ENCODE peak calls at places on chromosomes 6 and 20, in nine cellular contexts. U is A673, Q is AG04449, Y is A549, K is BJ, A is mucosa of descending colon, O is SK-N-SH, L is IMR-90, E is GM23338. N is an unnamed sample.

GRCh38 chr20:45432294-45432693 is 16.4 kb downstream of the PIGT start:
- DNase-seq in U (no peak), Q (no peak), Y (no peak), K (no peak), A (no peak), O (no peak), L (no peak), E (no peak), N (peak)

GRCh38 chr6:67888546-67888885 is 746.6 kb upstream of the ADGRB3 start:
- DNase-seq in U (no peak), Q (no peak), Y (no peak), K (no peak), A (no peak), O (no peak), L (no peak), E (no peak), N (no peak)

GRCh38 chr20:41137412-41138216 is at the start of gene PLCG1:
- DNase-seq in U (peak), Q (no peak), Y (peak), K (no peak), A (peak), O (peak), L (peak), E (peak), N (peak)

GRCh38 chr6:89977808-89978748 is 83.8 kb downstream of the GJA10 start:
- DNase-seq in U (peak), Q (peak), Y (no peak), K (peak), A (no peak), O (peak), L (peak), E (no peak), N (no peak)

GRCh38 chr6:138468320-138469015 is 30.8 kb downstream of the NHSL1 start:
- DNase-seq in U (no peak), Q (peak), Y (peak), K (no peak), A (no peak), O (no peak), L (peak), E (no peak), N (no peak)

GRCh38 chr6:36863670-36864540 is 10.7 kb downstream of the PPIL1 start:
- DNase-seq in U (no peak), Q (no peak), Y (no peak), K (no peak), A (no peak), O (no peak), L (no peak), E (no peak), N (no peak)

GRCh38 chr20:1945134-1945618 is 48.7 kb downstream of the PDYN start:
- DNase-seq in U (no peak), Q (no peak), Y (no peak), K (no peak), A (peak), O (no peak), L (no peak), E (no peak), N (no peak)

GRCh38 chr6:90110971-90111370 is 185.7 kb downstream of the BACH2 start:
- DNase-seq in U (no peak), Q (no peak), Y (no peak), K (no peak), A (no peak), O (no peak), L (no peak), E (no peak), N (no peak)

GRCh38 chr6:91822581-91822980 is 1235.7 kb upstream of the MAP3K7 start:
- DNase-seq in U (peak), Q (no peak), Y (no peak), K (no peak), A (no peak), O (no peak), L (no peak), E (no peak), N (no peak)

GRCh38 chr6:18501313-18502013 is 114.3 kb downstream of the RNF144B start:
- DNase-seq in U (peak), Q (peak), Y (peak), K (no peak), A (peak), O (no peak), L (peak), E (no peak), N (no peak)

GRCh38 chr6:157241411-157241979 is 81.8 kb downstream of the TMEM242 start:
- DNase-seq in U (no peak), Q (no peak), Y (no peak), K (no peak), A (peak), O (no peak), L (no peak), E (no peak), N (no peak)

GRCh38 chr6:37171141-37171969 is 1.4 kb downstream of the PIM1 start:
- DNase-seq in U (peak), Q (no peak), Y (no peak), K (no peak), A (peak), O (peak), L (peak), E (peak), N (peak)

GRCh38 chr6:160426146-160426545 is 78.0 kb downstream of the SLC22A3 start:
- DNase-seq in U (no peak), Q (no peak), Y (no peak), K (no peak), A (no peak), O (no peak), L (no peak), E (no peak), N (no peak)

GRCh38 chr6:3355358-3356055 is 96.8 kb downstream of the PSMG4 start:
- DNase-seq in U (no peak), Q (no peak), Y (no peak), K (no peak), A (peak), O (no peak), L (no peak), E (peak), N (no peak)

GRCh38 chr6:165652766-165653165 is 10.3 kb downstream of the PDE10A start:
- DNase-seq in U (no peak), Q (no peak), Y (no peak), K (no peak), A (no peak), O (no peak), L (no peak), E (no peak), N (no peak)

GRCh38 chr6:5729813-5730212 is 276.9 kb downstream of the NRN1 start:
- DNase-seq in U (no peak), Q (no peak), Y (no peak), K (no peak), A (no peak), O (no peak), L (no peak), E (no peak), N (no peak)

GRCh38 chr6:45737331-45738056 is 278.2 kb downstream of the CLIC5 start:
- DNase-seq in U (no peak), Q (no peak), Y (no peak), K (no peak), A (no peak), O (no peak), L (no peak), E (no peak), N (peak)

GRCh38 chr20:32516583-32516982 is 68.5 kb downstream of the NOL4L start:
- DNase-seq in U (no peak), Q (no peak), Y (no peak), K (no peak), A (no peak), O (no peak), L (no peak), E (no peak), N (no peak)

GRCh38 chr6:142984386-142984785 is 39.4 kb upstream of the HIVEP2 start:
- DNase-seq in U (no peak), Q (no peak), Y (no peak), K (no peak), A (no peak), O (no peak), L (no peak), E (no peak), N (no peak)

GRCh38 chr6:25137497-25137896 is 141.7 kb upstream of the CARMIL1 start:
- DNase-seq in U (no peak), Q (no peak), Y (no peak), K (no peak), A (no peak), O (no peak), L (no peak), E (no peak), N (no peak)

GRCh38 chr6:56297022-56297995 is 49.9 kb upstream of the COL21A1 start:
- DNase-seq in U (no peak), Q (no peak), Y (no peak), K (no peak), A (no peak), O (no peak), L (no peak), E (no peak), N (no peak)

GRCh38 chr6:43724914-43725642 is 37.5 kb upstream of the MRPS18A start:
- DNase-seq in U (peak), Q (no peak), Y (no peak), K (peak), A (peak), O (no peak), L (peak), E (no peak), N (peak)

GRCh38 chr20:34979366-34980153 is 23.9 kb downstream of the MYH7B start:
- DNase-seq in U (peak), Q (no peak), Y (no peak), K (no peak), A (peak), O (peak), L (no peak), E (peak), N (no peak)

GRCh38 chr6:16583151-16583762 is 178.0 kb downstream of the ATXN1 start:
- DNase-seq in U (no peak), Q (no peak), Y (no peak), K (no peak), A (no peak), O (no peak), L (no peak), E (no peak), N (no peak)

GRCh38 chr6:93318127-93318526 is 101.2 kb downstream of the EPHA7 start:
- DNase-seq in U (no peak), Q (no peak), Y (no peak), K (no peak), A (no peak), O (no peak), L (no peak), E (no peak), N (no peak)

GRCh38 chr6:143059616-143060353 is 904 bp upstream of the AIG1 start:
- DNase-seq in U (no peak), Q (peak), Y (peak), K (peak), A (peak), O (peak), L (peak), E (peak), N (peak)

GRCh38 chr6:32885698-32886286 is 31.8 kb downstream of the PSMB9 start:
- DNase-seq in U (peak), Q (no peak), Y (peak), K (peak), A (no peak), O (peak), L (peak), E (peak), N (peak)
- TF ChIP-seq CTCF in U (peak), Q (peak), Y (peak), K (peak), A (peak), O (peak), L (peak), E (peak), N (peak)

GRCh38 chr6:29694637-29695036 is 13.7 kb upstream of the ZFP57 start:
- DNase-seq in U (no peak), Q (no peak), Y (no peak), K (no peak), A (no peak), O (no peak), L (no peak), E (no peak), N (no peak)

DNA sequence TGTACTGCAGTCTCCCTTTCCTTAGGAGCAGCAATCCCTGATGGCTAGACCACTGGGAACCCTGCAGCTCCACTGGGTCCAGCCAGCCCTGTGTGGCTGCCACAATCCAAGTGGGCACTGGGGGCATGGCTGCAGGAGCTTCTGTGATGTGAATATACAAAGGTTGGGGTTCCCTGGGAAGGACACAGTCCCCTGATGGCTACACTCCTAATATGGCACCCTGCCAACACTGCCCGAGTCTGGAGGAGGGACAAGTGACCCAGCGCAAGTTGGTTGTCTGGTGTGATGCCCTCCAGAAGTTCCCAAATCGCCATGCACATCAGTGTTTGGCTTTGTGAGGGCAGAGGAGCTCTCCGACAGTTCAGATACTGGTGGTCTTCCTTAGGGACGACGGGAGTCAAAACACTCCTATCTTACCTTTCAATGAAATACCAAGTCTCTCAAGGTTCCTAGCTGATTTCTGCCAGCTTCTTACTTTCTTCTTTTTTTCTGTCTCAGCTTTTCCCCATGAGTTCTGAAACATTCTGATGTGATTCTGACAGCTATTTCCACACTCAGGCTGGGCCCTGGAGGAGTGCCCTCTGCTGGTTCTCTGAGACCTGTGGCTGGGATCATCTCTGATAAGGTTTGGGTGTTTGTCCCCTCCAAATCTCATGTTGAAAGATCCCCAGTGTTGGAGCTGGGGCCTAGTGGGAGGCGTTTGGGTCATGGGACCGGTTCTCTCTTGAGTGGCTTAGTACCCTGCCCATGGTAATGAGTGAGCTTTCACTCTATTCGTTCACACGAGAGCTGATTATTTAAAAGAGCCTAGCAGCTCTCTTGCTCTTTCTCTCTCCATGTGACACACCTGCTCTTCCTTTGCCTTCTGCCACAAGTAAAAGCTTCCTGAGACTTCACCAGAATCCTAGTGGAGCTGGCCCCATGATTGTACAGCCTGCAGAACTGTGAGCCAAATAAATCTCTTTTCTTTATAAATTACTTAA is 15.5 kb upstream of the ZFP57 start:
- DNase-seq in U (peak), Q (no peak), Y (peak), K (no peak), A (no peak), O (no peak), L (no peak), E (peak), N (peak)
- TF ChIP-seq CTCF in U (peak), Q (peak), Y (peak), K (peak), A (no peak), O (peak), L (peak), E (peak), N (peak)

GRCh38 chr6:79984261-79984660 is 20.2 kb upstream of the TTK start:
- DNase-seq in U (peak), Q (no peak), Y (peak), K (no peak), A (peak), O (no peak), L (no peak), E (peak), N (no peak)
- TF ChIP-seq CTCF in U (peak), Q (no peak), Y (no peak), K (no peak), A (no peak), O (no peak), L (no peak), E (peak), N (no peak)

GRCh38 chr20:64280460-64280843 is 24.9 kb downstream of the PCMTD2 start:
- DNase-seq in U (no peak), Q (no peak), Y (no peak), K (no peak), A (no peak), O (no peak), L (no peak), E (no peak), N (no peak)

GRCh38 chr20:64273109-64273508 is 17.6 kb downstream of the PCMTD2 start:
- DNase-seq in U (peak), Q (no peak), Y (no peak), K (no peak), A (no peak), O (no peak), L (no peak), E (no peak), N (no peak)

GRCh38 chr20:64277571-64278318 is 22.2 kb downstream of the PCMTD2 start:
- DNase-seq in U (no peak), Q (no peak), Y (no peak), K (no peak), A (no peak), O (no peak), L (no peak), E (no peak), N (no peak)

GRCh38 chr20:64279826-64280459 is 24.4 kb downstream of the PCMTD2 start:
- DNase-seq in U (no peak), Q (no peak), Y (no peak), K (no peak), A (no peak), O (no peak), L (no peak), E (no peak), N (no peak)

DNA sequence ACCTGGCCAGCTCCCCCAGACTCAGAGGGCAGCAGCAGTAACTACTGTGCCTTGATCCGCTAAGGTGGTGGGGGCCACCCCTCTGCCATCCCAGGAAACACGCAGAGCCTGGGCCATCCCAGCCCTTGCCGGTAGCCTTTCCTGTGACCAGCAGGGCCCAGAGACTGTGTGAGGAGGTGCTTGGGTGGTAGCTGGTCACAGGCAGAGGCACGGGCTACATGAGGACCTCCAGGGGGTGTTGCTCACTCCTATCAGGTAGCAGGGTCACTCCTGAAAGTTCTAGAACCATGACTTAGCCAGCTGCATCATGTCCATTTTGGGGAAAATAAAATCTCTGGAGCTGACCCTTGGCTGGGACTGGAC is 22.8 kb downstream of the PCMTD2 start:
- DNase-seq in U (no peak), Q (no peak), Y (no peak), K (no peak), A (no peak), O (no peak), L (no peak), E (no peak), N (no peak)
- TF ChIP-seq CTCF in U (no peak), Q (no peak), Y (no peak), K (no peak), A (no peak), O (no peak), L (no peak), E (no peak), N (no peak)

DNA sequence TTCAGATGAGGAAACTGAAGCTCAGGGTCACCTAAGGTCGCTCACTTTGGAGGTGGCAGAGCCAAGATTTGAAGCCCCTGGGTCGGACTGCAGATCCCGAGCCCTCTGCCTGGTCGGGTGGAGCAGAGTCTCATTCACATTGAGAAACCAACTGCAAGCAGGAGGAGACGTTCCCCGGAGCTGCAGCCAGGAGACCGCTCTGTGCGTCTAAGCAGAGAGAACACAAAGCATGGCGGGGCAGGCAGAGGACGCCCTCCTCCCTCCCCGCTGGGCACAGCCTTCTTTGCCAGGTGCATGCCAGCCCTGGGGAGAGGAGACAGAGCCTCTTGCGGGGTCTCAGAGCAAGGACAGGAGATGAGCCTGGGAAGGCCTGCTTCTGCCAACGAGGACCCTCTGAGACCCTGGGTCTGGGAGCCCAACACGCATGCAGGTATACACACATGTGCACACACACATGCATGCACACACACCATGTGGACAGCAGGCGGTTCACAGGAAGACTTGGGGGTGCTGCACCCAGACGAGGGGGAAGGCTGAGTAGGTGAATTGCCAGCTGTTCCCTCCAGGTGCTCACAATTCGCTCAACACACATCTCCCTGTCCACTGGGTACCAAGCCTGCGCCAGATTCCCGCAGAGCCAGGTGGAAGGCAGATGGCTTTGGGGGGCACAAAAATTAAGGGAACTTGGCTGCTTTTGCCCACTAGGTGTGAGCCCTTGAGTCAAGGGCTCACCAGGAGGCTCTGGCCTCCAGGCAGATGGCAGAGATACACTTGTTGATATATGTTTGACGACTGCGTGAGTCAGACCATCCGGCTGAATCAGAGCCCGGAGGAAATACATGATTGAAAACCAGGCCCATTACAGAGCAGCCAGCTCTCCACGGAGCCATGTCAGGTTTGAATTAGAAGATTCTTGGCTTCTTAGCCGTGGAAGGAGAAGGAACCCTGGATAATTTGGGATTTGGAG is 5.5 kb upstream of the NTSR1 start:
- DNase-seq in U (peak), Q (peak), Y (peak), K (peak), A (no peak), O (no peak), L (peak), E (no peak), N (no peak)
- TF ChIP-seq CTCF in U (no peak), Q (peak), Y (peak), K (peak), A (no peak), O (peak), L (peak), E (no peak), N (no peak)

N was measured in GM10248.